ENCODE peak calls at places on chromosomes 16 and 17, in eight cellular contexts. I is A549, S is kidney epithelial cell, N is colonic mucosa, X is osteocyte, D is bronchial epithelial cell, Z is WTC11, T is fibroblast of lung. U is an unnamed sample.

GRCh38 chr17:73911726-73912359 is 267.6 kb upstream of the SDK2 start:
- DNase-seq in I (no peak), S (no peak), N (no peak), X (peak; percentile 17), D (no peak), Z (no peak), T (no peak), U (no peak)

GRCh38 chr16:73483934-73484712 is 436.2 kb upstream of the ZFHX3 start:
- DNase-seq in I (no peak), S (no peak), N (no peak), X (peak; percentile 32), D (no peak), Z (no peak), T (no peak), U (no peak)

GRCh38 chr16:31064882-31065461 is 9.1 kb downstream of the ZNF668 start:
- DNase-seq in I (peak; percentile 55), S (no peak), N (no peak), X (no peak), D (peak; percentile 84), Z (no peak), T (peak; percentile 93), U (no peak)

GRCh38 chr17:47604268-47604927 is 45.3 kb upstream of the KPNB1 start:
- DNase-seq in I (no peak), S (no peak), N (no peak), X (no peak), D (no peak), Z (no peak), T (peak; percentile 81), U (no peak)

GRCh38 chr16:73025111-73025505 is 22.8 kb downstream of the ZFHX3 start:
- DNase-seq in I (no peak), S (no peak), N (no peak), X (no peak), D (no peak), Z (no peak), T (peak; percentile 50), U (no peak)

GRCh38 chr17:77737442-77738265 is 220.8 kb upstream of the TNRC6C start:
- DNase-seq in I (no peak), S (no peak), N (peak; percentile 17), X (peak; percentile 80), D (no peak), Z (peak; percentile 8), T (no peak), U (peak; percentile 8)

GRCh38 chr17:76643553-76644148 is at the start of gene ST6GALNAC1:
- DNase-seq in I (no peak), S (no peak), N (peak; percentile 89), X (no peak), D (peak; percentile 87), Z (no peak), T (no peak), U (no peak)

GRCh38 chr17:41367426-41368075 is 2.1 kb downstream of the KRT33B start:
- DNase-seq in I (peak; percentile 25), S (peak; percentile 58), N (no peak), X (no peak), D (peak; percentile 71), Z (no peak), T (no peak), U (no peak)

GRCh38 chr16:30867747-30868146 is 26.1 kb downstream of the BCL7C start:
- DNase-seq in I (peak; percentile 43), S (no peak), N (no peak), X (no peak), D (no peak), Z (no peak), T (peak; percentile 16), U (no peak)

GRCh38 chr17:73973881-73974409 is 229.5 kb upstream of the RPL38 start:
- DNase-seq in I (no peak), S (no peak), N (peak; percentile 30), X (no peak), D (no peak), Z (no peak), T (no peak), U (no peak)

GRCh38 chr17:9330140-9330902 is 245.3 kb downstream of the STX8 start:
- DNase-seq in I (no peak), S (no peak), N (no peak), X (no peak), D (no peak), Z (peak; percentile 25), T (no peak), U (no peak)

DNA sequence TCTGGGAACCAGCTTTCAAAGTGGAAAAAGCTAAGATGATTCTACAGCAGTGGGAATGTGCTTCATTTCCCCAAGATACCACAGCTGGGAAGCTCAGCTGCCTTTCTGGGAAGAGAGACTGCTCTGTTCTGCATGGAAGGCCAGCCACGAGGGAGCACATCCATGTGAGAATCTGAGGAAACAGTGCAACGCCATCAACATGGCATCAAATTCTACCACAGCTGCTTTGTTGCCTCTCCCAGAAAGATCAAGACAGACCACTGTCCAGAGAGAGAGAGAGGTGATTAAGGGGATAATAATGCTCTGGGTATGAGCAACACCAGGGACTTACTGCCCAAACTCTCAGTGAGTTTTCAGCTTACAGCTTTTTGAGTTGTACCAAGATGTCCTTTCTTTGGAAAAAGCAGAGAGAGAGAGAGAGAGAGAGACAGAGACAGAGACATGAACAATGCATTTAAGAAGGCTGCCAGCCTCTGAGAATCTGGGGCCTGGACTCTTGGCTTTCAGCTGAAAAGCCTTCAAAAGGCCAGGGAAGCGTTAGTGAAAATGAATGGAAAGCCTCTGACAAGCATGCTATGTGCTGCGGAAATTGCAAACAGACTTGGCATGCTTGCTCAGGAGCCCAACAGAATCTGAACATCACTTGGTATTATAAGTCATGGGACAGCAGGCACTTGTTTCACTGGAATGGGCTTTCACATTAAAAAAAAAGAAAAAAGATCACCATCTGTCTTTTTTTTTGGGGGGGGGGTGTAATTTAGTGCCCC is 223.1 kb downstream of the MAP2K6 start:
- DNase-seq in I (no peak), S (peak; percentile 38), N (no peak), X (no peak), D (peak; percentile 17), Z (no peak), T (peak; percentile 47), U (no peak)
- TF ChIP-seq CTCF in I (no peak), S (no peak), N (no peak), X (no peak), D (no peak), Z (no peak), T (no peak), U (no peak)

GRCh38 chr16:81586421-81586820 is 141.8 kb downstream of the CMIP start:
- DNase-seq in I (no peak), S (no peak), N (no peak), X (no peak), D (no peak), Z (no peak), T (no peak), U (no peak)

GRCh38 chr16:81585785-81586184 is 141.2 kb downstream of the CMIP start:
- DNase-seq in I (no peak), S (no peak), N (no peak), X (no peak), D (no peak), Z (peak; percentile 50), T (no peak), U (no peak)

GRCh38 chr16:81582655-81583441 is 138.2 kb downstream of the CMIP start:
- DNase-seq in I (no peak), S (no peak), N (no peak), X (no peak), D (no peak), Z (no peak), T (peak; percentile 46), U (no peak)

GRCh38 chr16:81581107-81581506 is 136.5 kb downstream of the CMIP start:
- DNase-seq in I (no peak), S (peak; percentile 70), N (peak; percentile 81), X (no peak), D (peak; percentile 100), Z (no peak), T (no peak), U (no peak)

GRCh38 chr16:81583893-81584705 is 139.5 kb downstream of the CMIP start:
- DNase-seq in I (peak; percentile 79), S (no peak), N (peak; percentile 75), X (no peak), D (peak; percentile 91), Z (no peak), T (peak; percentile 77), U (no peak)
- TF ChIP-seq CTCF in I (no peak), S (no peak), N (no peak), X (no peak), D (peak; percentile 24), Z (no peak), T (no peak), U (no peak)

GRCh38 chr16:79261944-79262552 is 338.5 kb downstream of the MAF start:
- DNase-seq in I (no peak), S (no peak), N (no peak), X (no peak), D (no peak), Z (no peak), T (no peak), U (no peak)

GRCh38 chr16:79257958-79258490 is 342.5 kb downstream of the MAF start:
- DNase-seq in I (no peak), S (no peak), N (no peak), X (no peak), D (no peak), Z (no peak), T (no peak), U (no peak)

GRCh38 chr16:79264237-79265104 is 336.1 kb downstream of the MAF start:
- DNase-seq in I (no peak), S (no peak), N (no peak), X (no peak), D (no peak), Z (no peak), T (no peak), U (no peak)

GRCh38 chr16:79265701-79266100 is 334.8 kb downstream of the MAF start:
- DNase-seq in I (no peak), S (no peak), N (no peak), X (no peak), D (peak; percentile 21), Z (no peak), T (no peak), U (no peak)

DNA sequence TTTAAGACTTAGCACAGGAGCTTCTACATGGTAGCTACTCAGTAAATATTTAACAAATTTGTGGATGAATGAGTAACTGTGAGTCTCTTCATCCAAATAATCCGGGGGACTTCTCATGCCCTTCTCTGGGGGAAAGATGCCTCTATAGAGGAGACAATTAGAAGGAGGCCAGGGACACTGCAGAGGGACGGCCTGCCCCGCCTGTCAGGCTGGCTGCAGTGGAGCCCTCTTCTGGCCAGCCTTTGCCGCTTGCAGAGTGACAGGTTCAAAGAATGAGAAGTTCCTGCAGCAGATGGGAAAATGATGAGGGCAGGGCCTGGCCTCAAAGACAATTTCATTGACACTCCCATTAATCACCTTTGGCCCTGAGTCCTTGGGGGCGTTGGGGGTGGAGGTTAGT is 339.1 kb downstream of the MAF start:
- DNase-seq in I (no peak), S (no peak), N (peak; percentile 41), X (no peak), D (no peak), Z (peak; percentile 73), T (no peak), U (peak; percentile 12)
- TF ChIP-seq CTCF in I (no peak), S (peak; percentile 27), N (peak; percentile 41), X (peak; percentile 41), D (peak; percentile 20), Z (peak; percentile 31), T (no peak), U (peak; percentile 65)

DNA sequence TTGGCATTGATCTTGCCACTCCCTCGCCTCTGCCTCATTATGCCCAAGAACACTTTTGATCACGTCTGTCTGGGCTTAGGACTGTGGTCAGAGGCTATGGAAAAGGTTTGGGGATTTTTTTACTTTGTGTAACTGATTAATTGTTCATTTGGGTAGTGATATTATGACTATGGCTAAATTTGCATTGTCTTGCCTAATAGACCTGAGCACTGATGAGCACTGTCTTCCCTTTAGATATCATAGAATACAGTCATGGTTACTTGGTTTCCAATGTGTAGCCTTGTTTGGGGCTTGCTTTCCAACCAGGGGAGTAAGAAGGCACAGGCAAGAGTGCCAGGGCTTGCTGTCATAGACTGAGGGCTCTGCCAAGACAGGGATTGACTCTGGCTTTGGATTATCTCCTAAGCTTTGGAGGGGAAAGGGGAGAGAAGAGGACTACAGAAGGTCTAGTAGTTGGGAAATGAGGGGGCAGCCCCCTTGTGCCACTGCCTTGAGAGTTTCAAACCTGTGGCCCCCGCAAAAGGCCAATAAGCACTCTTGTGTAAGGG is 13.7 kb downstream of the LIMD2 start:
- DNase-seq in I (no peak), S (no peak), N (no peak), X (no peak), D (no peak), Z (no peak), T (no peak), U (no peak)
- TF ChIP-seq CTCF in I (no peak), S (no peak), N (no peak), X (no peak), D (no peak), Z (no peak), T (no peak), U (no peak)

U was measured in progenitor cell of endocrine pancreas.